ENCODE peak calls at places on chromosomes 12 and 14, in four cellular contexts. T is mammary epithelial cell, Q is tibial artery, D is ELF-1. L is an unnamed sample.

GRCh38 chr12:102406033-102406584 is 74.3 kb downstream of the IGF1 start:
- DNase-seq in T (peak), Q (peak), D (no peak), L (no peak)

GRCh38 chr12:85237320-85237719 is 42.7 kb upstream of the ALX1 start:
- DNase-seq in T (no peak), Q (no peak), D (no peak), L (no peak)

GRCh38 chr12:118900954-118901353 is 80.4 kb upstream of the SRRM4 start:
- DNase-seq in T (no peak), Q (no peak), D (no peak), L (no peak)

GRCh38 chr12:46530373-46531056 is 157.9 kb upstream of the SLC38A2 start:
- DNase-seq in T (no peak), Q (no peak), D (no peak), L (no peak)

GRCh38 chr14:64730061-64730440 is 25.8 kb downstream of the PLEKHG3 start:
- DNase-seq in T (no peak), Q (no peak), D (no peak), L (no peak)

GRCh38 chr12:112480931-112481330 is 62.2 kb downstream of the PTPN11 start:
- DNase-seq in T (no peak), Q (no peak), D (no peak), L (no peak)

GRCh38 chr12:12560587-12561304 is 1.9 kb downstream of the DUSP16 start:
- DNase-seq in T (peak), Q (peak), D (peak), L (peak)

GRCh38 chr12:40063424-40063823 is 42.5 kb downstream of the SLC2A13 start:
- DNase-seq in T (peak), Q (no peak), D (no peak), L (no peak)

GRCh38 chr14:65204056-65204455 is 101.7 kb upstream of the MAX start:
- DNase-seq in T (no peak), Q (no peak), D (no peak), L (no peak)

GRCh38 chr14:34593740-34594375 is 36.1 kb downstream of the SNX6 start:
- DNase-seq in T (no peak), Q (peak), D (no peak), L (no peak)

GRCh38 chr14:60642790-60643397 is 6.4 kb downstream of the SIX1 start:
- DNase-seq in T (no peak), Q (no peak), D (no peak), L (peak)

GRCh38 chr14:96362965-96363750 is at the start of the genes ATG2B and GSKIP:
- DNase-seq in T (peak), Q (peak), D (peak), L (peak)

GRCh38 chr12:130557201-130557600 is 158.9 kb downstream of the RIMBP2 start:
- DNase-seq in T (no peak), Q (no peak), D (no peak), L (no peak)

GRCh38 chr14:52463375-52463774 is 88.9 kb downstream of the TXNDC16 start:
- DNase-seq in T (no peak), Q (no peak), D (no peak), L (no peak)

GRCh38 chr12:7705846-7706245 is 5.4 kb upstream of the DPPA3 start:
- DNase-seq in T (no peak), Q (no peak), D (peak), L (no peak)

GRCh38 chr14:21347201-21347600 is 36.6 kb downstream of the SUPT16H start:
- DNase-seq in T (no peak), Q (no peak), D (no peak), L (peak)

GRCh38 chr12:7374423-7375144 is 69.4 kb downstream of the CD163L1 start:
- DNase-seq in T (peak), Q (peak), D (peak), L (peak)

GRCh38 chr12:67804168-67804567 is 155.6 kb downstream of the DYRK2 start:
- DNase-seq in T (no peak), Q (no peak), D (no peak), L (no peak)

GRCh38 chr12:123397400-123397799 is 13.5 kb downstream of the KMT5A start:
- DNase-seq in T (no peak), Q (no peak), D (no peak), L (no peak)

GRCh38 chr12:75818863-75819262 is 212.7 kb downstream of the PHLDA1 start:
- DNase-seq in T (no peak), Q (no peak), D (no peak), L (no peak)

GRCh38 chr12:66365718-66366485 is 63.6 kb downstream of the HELB start:
- DNase-seq in T (no peak), Q (no peak), D (no peak), L (no peak)

GRCh38 chr14:61152851-61153364 is 128.2 kb downstream of the TMEM30B start:
- DNase-seq in T (peak), Q (no peak), D (peak), L (no peak)

GRCh38 chr14:71703477-71703876 is 228.8 kb upstream of the RGS6 start:
- DNase-seq in T (peak), Q (no peak), D (no peak), L (no peak)

GRCh38 chr14:42222924-42223471 is 616.3 kb downstream of the LRFN5 start:
- DNase-seq in T (peak), Q (peak), D (peak), L (peak)

GRCh38 chr12:32671930-32672785 is 6.9 kb upstream of the DNM1L start:
- DNase-seq in T (peak), Q (no peak), D (peak), L (peak)

GRCh38 chr12:8078400-8078799 is 3.7 kb upstream of the NECAP1 start:
- DNase-seq in T (peak), Q (no peak), D (no peak), L (peak)

GRCh38 chr12:131219173-131220006 is 265.7 kb downstream of the ADGRD1 start:
- DNase-seq in T (no peak), Q (no peak), D (no peak), L (no peak)

GRCh38 chr12:31118347-31118830 is 44.7 kb downstream of the DDX11 start:
- DNase-seq in T (no peak), Q (no peak), D (peak), L (peak)

GRCh38 chr12:97235102-97235501 is 227.5 kb upstream of the RMST start:
- DNase-seq in T (no peak), Q (no peak), D (peak), L (peak)

GRCh38 chr12:30694971-30695326 is 720 bp downstream of the IPO8 start:
- DNase-seq in T (peak), Q (peak), D (no peak), L (peak)

L was measured in GM23338.